ENCODE peak calls at places on chromosome 10, in six cellular contexts. A is PC-9, B is neural progenitor cell, S is adrenal gland, Y is ovary, O is transverse colon. P is an unnamed sample. For H3K4me1, the result is how much of the 10 kb centered on the place peaks cover.

GRCh38 chr10:10270071-10270470 is 747.6 kb upstream of the CELF2 start:
- DNase-seq in A (no peak), B (no peak), S (no peak), Y (peak), O (no peak), P (no peak)

GRCh38 chr10:93062499-93063216 is 2.1 kb downstream of the CYP26C1 start:
- DNase-seq in A (peak), B (peak), S (no peak), Y (no peak), O (no peak), P (peak)

GRCh38 chr10:90751107-90751997 is 106.5 kb downstream of the HTR7 start:
- DNase-seq in A (peak), B (peak), S (no peak), Y (no peak), O (peak), P (peak)

GRCh38 chr10:48608926-48609325 is 4.1 kb upstream of the ARHGAP22 start:
- DNase-seq in A (no peak), B (no peak), S (no peak), Y (no peak), O (no peak), P (no peak)

GRCh38 chr10:62233494-62234283 is 35.0 kb downstream of the RTKN2 start:
- DNase-seq in A (no peak), B (no peak), S (no peak), Y (no peak), O (no peak), P (peak)

GRCh38 chr10:93461807-93462178 is 20.3 kb downstream of the MYOF start:
- DNase-seq in A (no peak), B (no peak), S (no peak), Y (no peak), O (no peak), P (no peak)

GRCh38 chr10:17035446-17035845 is 94.2 kb downstream of the CUBN start:
- DNase-seq in A (no peak), B (no peak), S (no peak), Y (no peak), O (no peak), P (no peak)

GRCh38 chr10:93968452-93969044 is 25.2 kb upstream of the PLCE1 start:
- DNase-seq in A (no peak), B (no peak), S (no peak), Y (no peak), O (no peak), P (no peak)

GRCh38 chr10:48507933-48508830 is 96.7 kb downstream of the ARHGAP22 start:
- DNase-seq in A (peak), B (no peak), S (no peak), Y (no peak), O (no peak), P (no peak)

GRCh38 chr10:75402486-75403143 is 1.1 kb upstream of the ZNF503 start:
- DNase-seq in A (peak), B (peak), S (peak), Y (peak), O (peak), P (peak)

GRCh38 chr10:74903491-74903890 is 77.1 kb downstream of the KAT6B start:
- DNase-seq in A (no peak), B (no peak), S (no peak), Y (no peak), O (no peak), P (no peak)

GRCh38 chr10:1368772-1369171 is 312.6 kb downstream of the WDR37 start:
- DNase-seq in A (peak), B (peak), S (no peak), Y (no peak), O (peak), P (peak)

GRCh38 chr10:86914734-86915133 is 42.7 kb downstream of the MMRN2 start:
- DNase-seq in A (no peak), B (no peak), S (no peak), Y (no peak), O (no peak), P (no peak)

GRCh38 chr10:28343987-28344895 is 41.4 kb upstream of the MPP7 start:
- DNase-seq in A (no peak), B (no peak), S (no peak), Y (no peak), O (no peak), P (no peak)
- TF ChIP-seq CTCF in A (no peak), B (no peak), S (no peak), Y (no peak), O (no peak), P (no peak)

DNA sequence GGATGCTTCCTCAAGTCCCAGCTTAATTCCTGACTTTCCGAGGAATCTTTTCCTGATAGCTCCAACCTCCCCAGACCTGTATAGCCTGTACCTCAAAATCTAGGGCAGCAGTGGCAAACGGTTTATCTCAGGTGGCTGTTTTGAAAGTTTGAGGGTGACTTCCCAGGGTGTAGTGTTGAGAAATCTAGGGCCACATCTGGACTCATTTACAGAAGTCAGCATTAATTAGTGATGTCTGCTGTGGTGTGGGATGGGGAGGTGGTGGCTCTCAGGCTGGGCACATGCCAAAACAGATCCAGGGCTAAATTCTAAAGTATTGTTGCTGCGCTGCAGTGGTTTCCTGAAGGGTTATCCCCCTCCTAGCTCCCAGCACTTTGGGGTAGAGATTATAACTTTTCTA is 38.0 kb downstream of the UNC5B start:
- DNase-seq in A (no peak), B (no peak), S (no peak), Y (no peak), O (no peak), P (no peak)
- H3K4me1 ChIP-seq in A (half or more), B (half or more), S (under half), Y (under half), O (under half), P (half or more)

GRCh38 chr10:77756319-77757232 is 119.0 kb upstream of the KCNMA1 start:
- DNase-seq in A (peak), B (peak), S (peak), Y (no peak), O (peak), P (peak)
- H3K27ac ChIP-seq in A (no peak), B (no peak), S (no peak), Y (no peak), O (no peak), P (peak)

GRCh38 chr10:43093423-43094090 is 16.7 kb downstream of the RET start:
- DNase-seq in A (no peak), B (peak), S (no peak), Y (no peak), O (no peak), P (no peak)
- TF ChIP-seq CTCF in A (no peak), B (peak), S (no peak), Y (no peak), O (no peak), P (peak)

GRCh38 chr10:69229565-69229886 is 9.4 kb downstream of the HKDC1 start:
- DNase-seq in A (peak), B (no peak), S (no peak), Y (no peak), O (no peak), P (no peak)

GRCh38 chr10:69232252-69232651 is 12.1 kb downstream of the HKDC1 start:
- DNase-seq in A (peak), B (no peak), S (no peak), Y (no peak), O (peak), P (no peak)

GRCh38 chr10:69232736-69233135 is 12.6 kb downstream of the HKDC1 start:
- DNase-seq in A (peak), B (no peak), S (no peak), Y (no peak), O (peak), P (no peak)

GRCh38 chr10:69228151-69228550 is 8.0 kb downstream of the HKDC1 start:
- DNase-seq in A (no peak), B (no peak), S (no peak), Y (no peak), O (no peak), P (no peak)

DNA sequence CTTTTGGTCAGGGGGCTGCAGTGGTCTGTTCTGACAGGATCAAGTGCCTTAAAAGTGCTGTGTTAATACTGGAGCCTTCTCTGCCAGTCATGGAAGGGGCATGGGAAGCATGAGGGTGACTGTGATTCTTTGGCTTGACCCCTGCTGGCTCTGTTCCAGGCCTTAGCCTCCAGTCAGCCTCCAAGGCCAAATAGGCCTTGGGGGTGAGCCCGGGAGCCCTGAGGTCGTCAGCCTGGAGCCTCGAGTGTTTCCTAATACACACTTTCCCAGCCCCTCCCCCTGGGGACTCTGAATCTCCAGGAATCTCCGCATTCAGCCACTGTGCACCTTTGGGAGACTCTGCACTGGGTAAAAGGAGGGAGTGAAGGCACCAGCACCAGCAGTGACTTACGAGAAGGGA is 10.0 kb downstream of the HKDC1 start:
- DNase-seq in A (peak), B (no peak), S (peak), Y (no peak), O (no peak), P (no peak)
- H3K4me1 ChIP-seq in A (half or more), B (under half), S (under half), Y (under half), O (under half), P (under half)

GRCh38 chr10:125016611-125017202 is 74.8 kb downstream of the ZRANB1 start:
- DNase-seq in A (no peak), B (no peak), S (no peak), Y (peak), O (no peak), P (peak)
- H3K27ac ChIP-seq in A (no peak), B (no peak), S (no peak), Y (peak), O (peak), P (no peak)

DNA sequence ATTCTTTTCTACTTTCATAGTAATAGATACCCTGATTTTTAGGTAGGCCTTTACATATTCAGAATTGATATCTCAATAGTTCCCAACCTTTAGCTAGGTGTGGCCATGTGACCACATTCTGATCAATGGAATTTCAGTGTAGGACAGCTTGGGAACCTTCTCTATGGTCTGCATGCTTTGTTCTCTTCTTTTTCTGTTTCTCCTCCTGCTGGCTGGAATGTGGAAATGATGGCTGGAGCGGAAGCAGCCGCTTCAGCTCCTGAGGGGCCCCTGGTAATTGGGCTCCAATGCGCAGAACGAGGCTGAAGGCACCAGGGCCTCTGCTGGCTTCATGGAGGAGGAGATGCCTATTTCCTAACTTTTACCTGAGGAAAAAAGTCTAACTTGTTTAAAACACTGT is 152.6 kb downstream of the ZMYND11 start:
- DNase-seq in A (no peak), B (peak), S (no peak), Y (no peak), O (no peak), P (no peak)
- TF ChIP-seq CTCF in A (peak), B (peak), S (no peak), Y (no peak), O (no peak), P (peak)

DNA sequence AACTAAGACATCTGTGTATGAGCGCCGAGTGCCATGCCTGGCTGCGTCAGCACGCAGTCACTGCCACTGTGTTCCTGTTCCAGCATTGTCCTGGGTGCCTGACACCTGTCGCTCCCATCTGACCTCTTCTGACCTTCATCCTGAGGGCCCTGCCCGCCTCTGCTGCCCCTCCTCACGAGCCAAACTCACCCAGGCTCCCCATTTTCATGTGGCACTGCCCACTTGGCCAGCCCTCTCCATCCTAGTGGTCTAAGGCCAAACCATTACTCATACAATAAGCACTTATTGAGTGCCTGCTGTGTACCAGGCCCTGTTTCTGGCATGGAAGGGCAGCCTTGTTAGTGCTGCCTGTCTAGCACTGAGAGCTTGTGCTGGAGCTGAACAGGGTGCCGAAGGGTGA is 77.2 kb upstream of the PCBD1 start:
- DNase-seq in A (no peak), B (no peak), S (no peak), Y (no peak), O (no peak), P (no peak)
- H3K4me1 ChIP-seq in A (under half), B (under half), S (under half), Y (under half), O (under half), P (under half)

P was measured in cardiac muscle cell.